ENCODE peak calls at places on chromosomes 2 and 18, in four cellular contexts. W is Panc1; B is EL; Q is stimulated activated CD4-positive, alpha-beta T cell treated with anti-CD3 and anti-CD28 coated beads, Interleukin-12 subunit alpha, Interleukin-12 subunit beta, amount 100 ng/mL, for 4 hours. Y is an unnamed sample.

GRCh38 chr2:44652701-44653100 is 288.8 kb upstream of the SIX3 start:
- DNase-seq in W (no peak), B (no peak), Q (no peak), Y (no peak)

GRCh38 chr2:25598911-25599310 is 74.5 kb downstream of the DTNB start:
- DNase-seq in W (no peak), B (no peak), Q (no peak), Y (no peak)

GRCh38 chr18:1014951-1015627 is 110.4 kb downstream of the ADCYAP1 start:
- DNase-seq in W (no peak), B (peak), Q (no peak), Y (no peak)

GRCh38 chr2:174846941-174847938 is 83.0 kb upstream of the CHRNA1 start:
- DNase-seq in W (no peak), B (peak), Q (no peak), Y (no peak)

GRCh38 chr2:98464772-98465310 is 20.2 kb downstream of the INPP4A start:
- DNase-seq in W (no peak), B (no peak), Q (no peak), Y (no peak)

GRCh38 chr2:62292190-62292589 is 96.3 kb downstream of the B3GNT2 start:
- DNase-seq in W (no peak), B (no peak), Q (no peak), Y (no peak)

GRCh38 chr2:12202301-12202700 is 455.9 kb downstream of the LPIN1 start:
- DNase-seq in W (no peak), B (peak), Q (no peak), Y (no peak)

GRCh38 chr2:221606369-221606768 is 34.3 kb upstream of the EPHA4 start:
- DNase-seq in W (no peak), B (no peak), Q (no peak), Y (no peak)

GRCh38 chr2:135037831-135038230 is 9.4 kb downstream of the MAP3K19 start:
- DNase-seq in W (no peak), B (peak), Q (no peak), Y (no peak)

GRCh38 chr18:49031511-49032188 is 80.9 kb upstream of the SMAD7 start:
- DNase-seq in W (no peak), B (no peak), Q (peak), Y (no peak)

GRCh38 chr2:102200539-102200938 is 13.7 kb downstream of the IL1RL2 start:
- DNase-seq in W (no peak), B (no peak), Q (no peak), Y (no peak)

GRCh38 chr18:13107074-13107473 is 111.5 kb upstream of the LDLRAD4 start:
- DNase-seq in W (no peak), B (peak), Q (no peak), Y (no peak)

GRCh38 chr18:78619854-78620253 is 359.8 kb upstream of the SALL3 start:
- DNase-seq in W (no peak), B (no peak), Q (no peak), Y (no peak)

GRCh38 chr2:159807183-159808037 is 9.4 kb upstream of the CD302 start:
- DNase-seq in W (peak), B (peak), Q (no peak), Y (no peak)

GRCh38 chr2:126720647-126721046 is 64.7 kb downstream of the GYPC start:
- DNase-seq in W (no peak), B (peak), Q (no peak), Y (no peak)

GRCh38 chr18:31657823-31658669 is 26.3 kb downstream of the B4GALT6 start:
- DNase-seq in W (no peak), B (no peak), Q (peak), Y (no peak)

GRCh38 chr2:206045251-206045650 is 40.7 kb downstream of the INO80D start:
- DNase-seq in W (no peak), B (peak), Q (no peak), Y (no peak)

GRCh38 chr2:72770879-72771461 is 54.9 kb downstream of the EXOC6B start:
- DNase-seq in W (no peak), B (peak), Q (peak), Y (no peak)

GRCh38 chr2:102184018-102184417 is 2.8 kb upstream of the IL1RL2 start:
- DNase-seq in W (no peak), B (no peak), Q (no peak), Y (no peak)

GRCh38 chr2:16321872-16322271 is 343.8 kb downstream of the CYRIA start:
- DNase-seq in W (no peak), B (no peak), Q (no peak), Y (no peak)

GRCh38 chr2:1796581-1796930 is 52.2 kb upstream of the PXDN start:
- DNase-seq in W (no peak), B (no peak), Q (no peak), Y (no peak)

GRCh38 chr18:33583901-33584300 is 5.9 kb downstream of the ASXL3 start:
- DNase-seq in W (no peak), B (no peak), Q (no peak), Y (no peak)

GRCh38 chr2:126776255-126776654 is 120.3 kb downstream of the GYPC start:
- DNase-seq in W (no peak), B (peak), Q (peak), Y (no peak)

GRCh38 chr2:69692424-69692823 is 48.9 kb upstream of the AAK1 start:
- DNase-seq in W (no peak), B (peak), Q (no peak), Y (no peak)